ENCODE peak calls at places on chromosomes 7 and 10, in four cellular contexts. Q is neuronal stem cell, E is H9, F is trophoblast cell. H is an unnamed sample.

GRCh38 chr7:94060772-94061171 is 56.6 kb upstream of the BET1 start:
- DNase-seq in Q (no peak), E (no peak), F (no peak), H (no peak)

GRCh38 chr10:106515206-106515790 is 649.2 kb downstream of the SORCS1 start:
- DNase-seq in Q (no peak), F (no peak), E (no peak), H (no peak)

GRCh38 chr7:157302314-157302711 is 34.5 kb upstream of the DNAJB6 start:
- DNase-seq in E (peak; percentile 63), F (peak; percentile 80), Q (no peak), H (no peak)

GRCh38 chr7:43856996-43857395 is 12.3 kb downstream of the MRPS24 start:
- DNase-seq in F (no peak), Q (no peak), E (no peak), H (no peak)

GRCh38 chr10:71575934-71576801 is 143.4 kb downstream of the C10orf105 start:
- DNase-seq in E (no peak), Q (no peak), F (no peak), H (no peak)

GRCh38 chr10:75428434-75429158 is 2.8 kb upstream of the LRMDA start:
- DNase-seq in E (no peak), F (no peak), Q (no peak), H (no peak)

GRCh38 chr10:10911471-10911921 is 106.2 kb upstream of the CELF2 start:
- DNase-seq in F (peak; percentile 60), Q (peak; percentile 37), E (peak; percentile 59), H (peak; percentile 17)

GRCh38 chr7:41415051-41415450 is 287.8 kb downstream of the INHBA start:
- DNase-seq in Q (no peak), E (no peak), F (no peak), H (no peak)

GRCh38 chr7:121369462-121369861 is 26.6 kb downstream of the FAM3C start:
- DNase-seq in Q (no peak), F (no peak), E (no peak), H (no peak)

GRCh38 chr7:17870406-17870805 is 69.9 kb downstream of the SNX13 start:
- DNase-seq in Q (no peak), E (no peak), F (no peak), H (no peak)

GRCh38 chr10:126050301-126050700 is 153.9 kb downstream of the FANK1 start:
- DNase-seq in Q (no peak), F (peak; percentile 82), E (no peak), H (no peak)

GRCh38 chr7:158121441-158122045 is 466.1 kb downstream of the PTPRN2 start:
- DNase-seq in F (no peak), E (no peak), Q (no peak), H (no peak)

GRCh38 chr7:94909023-94909466 is 1.7 kb downstream of the PPP1R9A start:
- DNase-seq in F (no peak), E (no peak), Q (peak; percentile 18), H (no peak)

GRCh38 chr7:135808206-135808605 is 59.6 kb upstream of the FAM180A start:
- DNase-seq in E (no peak), Q (no peak), F (no peak), H (no peak)

GRCh38 chr7:27115161-27116018 is 12.9 kb upstream of the HOXA2 start:
- DNase-seq in Q (no peak), F (no peak), E (no peak), H (peak; percentile 68)

GRCh38 chr7:27116019-27116411 is 13.5 kb upstream of the HOXA2 start:
- DNase-seq in F (no peak), E (no peak), Q (no peak), H (no peak)

GRCh38 chr7:27112361-27112760 is 9.9 kb upstream of the HOXA2 start:
- DNase-seq in Q (no peak), E (no peak), F (no peak), H (no peak)

GRCh38 chr7:27112960-27113949 is 10.8 kb upstream of the HOXA2 start:
- DNase-seq in F (no peak), E (peak; percentile 76), Q (no peak), H (peak; percentile 78)

DNA sequence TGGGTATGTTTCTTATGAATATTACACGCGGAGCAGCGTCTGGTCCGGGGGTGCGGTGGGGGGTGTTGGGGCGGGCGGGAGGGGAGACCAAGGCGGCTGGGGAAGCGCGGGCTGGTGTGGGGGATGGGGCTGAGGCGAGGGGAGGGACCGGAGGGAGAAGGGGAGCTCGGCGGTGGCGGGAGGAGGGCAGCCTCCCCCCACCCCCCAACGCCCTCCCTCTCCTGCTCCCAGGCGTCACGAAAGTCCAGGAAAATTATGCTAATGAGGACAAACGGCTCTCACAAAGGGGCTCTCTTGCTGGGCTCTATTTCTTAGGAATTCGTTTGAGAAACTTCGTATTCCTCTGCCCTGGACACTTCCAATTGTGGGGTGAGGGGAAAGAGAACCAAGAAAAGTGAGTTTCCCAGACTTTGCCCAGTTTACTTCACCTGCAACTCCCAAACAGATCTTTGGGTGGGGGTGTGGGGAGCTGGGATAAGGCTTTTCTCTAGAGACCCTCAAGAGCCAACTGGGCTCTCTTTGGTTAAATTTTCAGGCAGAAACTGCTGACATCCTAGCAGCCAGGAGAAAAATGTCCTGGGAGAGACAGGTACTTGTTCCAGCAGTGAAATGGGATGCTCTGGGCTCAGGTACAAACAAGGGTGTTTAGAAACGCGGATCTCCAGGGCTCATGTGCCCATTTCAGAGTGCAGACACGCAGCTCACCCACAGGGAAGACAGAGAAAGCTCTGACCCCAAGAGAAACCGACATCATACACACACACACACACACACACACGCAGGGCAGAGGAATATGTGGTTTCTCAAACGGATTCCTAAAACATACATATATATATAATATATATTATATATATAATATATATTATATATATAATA is 11.7 kb upstream of the HOXA2 start:
- DNase-seq in E (no peak), Q (no peak), F (no peak), H (peak; percentile 52)
- H3K23ac ChIP-seq in E (no peak overlapping the region), Q (no peak overlapping the region), F (no peak overlapping the region), H (no peak overlapping the region)

GRCh38 chr10:48496105-48496830 is 108.6 kb downstream of the ARHGAP22 start:
- DNase-seq in F (peak; percentile 57), Q (no peak), E (no peak), H (no peak)

GRCh38 chr10:48497965-48498770 is 106.7 kb downstream of the ARHGAP22 start:
- DNase-seq in Q (no peak), E (peak; percentile 22), F (no peak), H (no peak)

GRCh38 chr10:48495282-48496045 is 109.4 kb downstream of the ARHGAP22 start:
- DNase-seq in F (no peak), E (no peak), Q (no peak), H (no peak)

GRCh38 chr10:48498940-48499510 is 105.8 kb downstream of the ARHGAP22 start:
- DNase-seq in E (no peak), F (no peak), Q (no peak), H (peak; percentile 28)

DNA sequence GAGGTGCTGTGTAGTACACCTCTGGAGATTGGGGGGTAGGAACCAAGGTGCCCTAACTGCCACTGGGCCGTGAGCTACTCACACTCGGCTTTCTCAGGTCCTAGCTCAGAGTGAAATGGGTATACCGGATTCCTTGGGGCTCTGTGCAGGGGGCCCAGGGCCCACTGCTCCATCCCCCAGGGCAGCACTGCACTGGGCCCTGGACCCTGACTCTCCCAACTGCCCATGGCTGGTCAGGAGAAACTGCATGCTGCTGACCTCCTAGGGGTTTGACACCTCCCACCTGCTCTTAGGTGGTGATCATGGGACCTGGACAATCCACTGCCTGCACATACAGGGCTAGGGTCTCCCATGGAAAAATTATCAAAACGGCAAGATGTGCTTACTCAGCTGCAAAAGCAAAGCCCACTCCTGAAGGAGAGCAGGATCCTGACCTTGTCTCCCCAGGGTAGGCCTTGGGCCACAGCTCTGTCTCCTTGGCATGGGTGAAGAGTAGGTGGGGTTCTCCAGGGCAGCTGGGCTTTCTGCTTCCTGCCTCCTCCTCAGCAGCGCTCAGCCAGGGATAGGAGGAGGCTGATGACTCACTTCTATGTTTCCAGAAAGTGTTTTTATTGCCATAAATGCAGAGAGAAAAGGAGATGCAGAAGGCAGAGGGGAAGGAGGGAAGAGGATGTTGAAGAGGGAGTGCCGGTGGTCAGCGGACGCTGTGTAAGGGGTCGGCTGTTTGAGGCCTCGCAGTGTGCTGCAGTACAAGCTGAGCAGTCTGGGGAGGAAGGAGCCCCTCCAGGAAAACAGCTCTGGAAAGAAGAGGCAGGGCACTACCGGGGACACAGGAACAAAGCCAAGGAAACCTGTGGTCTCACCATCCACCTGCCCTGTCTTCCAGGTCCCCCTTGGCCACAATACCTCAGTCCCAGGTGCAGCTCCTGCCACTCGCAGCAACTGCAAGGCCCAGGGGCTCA is 107.8 kb downstream of the ARHGAP22 start:
- DNase-seq in F (no peak), Q (no peak), E (no peak), H (peak; percentile 40)
- H2BK12ac ChIP-seq in F (no peak overlapping the region), Q (no peak overlapping the region), E (no peak overlapping the region), H (no peak overlapping the region)

GRCh38 chr7:130914589-130915294 is 180.7 kb upstream of the KLF14 start:
- DNase-seq in Q (no peak), F (no peak), E (no peak), H (no peak)

GRCh38 chr7:130910949-130911944 is 177.2 kb upstream of the KLF14 start:
- DNase-seq in F (no peak), Q (no peak), E (peak; percentile 61), H (no peak)

GRCh38 chr7:130913721-130914588 is 179.9 kb upstream of the KLF14 start:
- DNase-seq in Q (no peak), E (no peak), F (no peak), H (no peak)

GRCh38 chr7:130912086-130912909 is 178.3 kb upstream of the KLF14 start:
- DNase-seq in Q (no peak), E (no peak), F (no peak), H (no peak)

DNA sequence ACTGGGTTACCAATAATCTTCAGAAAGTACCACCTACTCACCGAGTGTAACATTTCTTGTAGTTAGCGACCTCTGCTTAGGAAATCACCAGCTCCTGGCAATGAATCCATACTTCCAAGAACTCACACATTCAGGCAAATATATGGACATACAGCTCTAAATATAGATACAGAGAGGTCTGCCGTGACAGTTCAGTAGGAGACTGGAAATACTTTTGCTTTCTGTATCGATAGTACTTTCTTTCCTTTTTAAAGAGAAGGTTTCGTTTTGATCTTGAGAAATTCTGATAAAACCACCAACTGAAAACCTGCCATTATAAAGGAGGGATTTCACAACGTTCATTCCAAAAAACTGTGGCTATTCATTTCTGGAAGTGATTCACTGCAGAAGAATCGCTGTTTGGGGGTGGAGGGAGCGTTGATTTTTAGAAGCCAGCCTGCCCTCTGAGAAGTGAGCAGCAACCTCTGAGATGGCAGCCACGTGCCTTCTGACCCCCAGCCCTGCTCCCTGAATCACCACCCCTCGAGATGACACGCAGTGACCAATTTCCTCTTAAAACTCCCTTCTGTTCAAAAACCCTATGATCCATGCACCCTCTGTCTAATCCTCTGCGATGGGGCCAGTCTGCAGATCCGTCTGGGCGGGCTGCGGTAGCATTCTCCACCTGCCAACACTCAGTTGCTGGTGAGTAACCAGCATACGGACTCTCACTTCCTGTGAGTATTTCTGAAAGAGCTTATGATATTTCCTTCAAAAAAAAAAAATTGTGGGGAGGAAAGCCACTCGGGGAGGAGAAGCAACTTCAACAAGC is 179.1 kb upstream of the KLF14 start:
- DNase-seq in Q (no peak), F (peak; percentile 92), E (no peak), H (no peak)
- H3K23ac ChIP-seq in Q (no peak overlapping the region), F (no peak overlapping the region), E (no peak overlapping the region), H (no peak overlapping the region)

DNA sequence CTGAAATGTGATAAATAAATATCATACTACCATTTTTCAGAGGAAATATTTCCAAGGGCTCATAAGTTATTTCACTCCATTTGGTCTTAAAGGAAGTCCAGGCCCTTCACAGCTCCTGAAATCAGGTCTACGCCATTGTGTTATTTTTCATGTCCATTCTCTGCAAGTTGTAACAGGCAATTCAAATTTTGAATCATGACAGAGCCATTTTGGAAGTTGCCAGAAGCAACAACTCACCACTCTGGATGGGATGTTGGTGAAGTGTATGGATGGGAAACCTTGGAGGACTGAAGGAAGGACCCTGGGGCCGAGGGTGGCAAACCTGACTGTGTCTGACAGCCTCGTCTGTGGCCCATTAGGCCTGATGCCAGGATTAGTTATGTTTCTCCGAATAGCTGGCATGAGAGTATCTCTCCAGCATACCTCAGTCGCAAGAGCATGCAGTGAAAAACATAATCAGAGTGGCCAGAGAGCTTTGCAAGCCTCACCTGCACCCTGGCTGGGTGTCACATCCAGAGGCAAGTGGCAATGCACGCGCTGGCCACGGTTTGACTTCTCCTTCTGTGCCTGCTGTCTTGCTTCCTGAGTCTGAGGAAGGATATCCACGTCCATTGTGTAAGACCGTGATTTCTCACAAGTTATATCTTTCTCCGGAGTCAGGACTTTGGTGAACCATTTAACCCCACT is 87.1 kb downstream of the NRP1 start:
- DNase-seq in Q (no peak), F (no peak), E (no peak), H (no peak)
- H2BK12ac ChIP-seq in Q (no peak overlapping the region), F (no peak overlapping the region), E (no peak overlapping the region), H (no peak overlapping the region)